ENCODE peak calls at places on chromosomes 16 and 17, in nine cellular contexts. W, J, P, Y, B, L, I, T and O are unnamed samples.

GRCh38 chr17:40485851-40486512 is 15.4 kb downstream of the TNS4 start:
- DNase-seq in I (no peak), L (peak), W (no peak), P (no peak), B (no peak), T (peak), Y (no peak), J (no peak), O (no peak)

GRCh38 chr16:21167360-21167759 is 8.9 kb downstream of the LDAF1 start:
- DNase-seq in L (peak), B (no peak), W (no peak), T (peak), P (no peak), I (no peak), J (no peak), Y (no peak), O (no peak)

GRCh38 chr16:85464342-85465305 is 148.5 kb upstream of the GSE1 start:
- DNase-seq in T (no peak), P (no peak), I (no peak), L (no peak), W (no peak), J (no peak), Y (no peak), B (no peak), O (no peak)

GRCh38 chr17:28717578-28718316 is at the start of gene RAB34:
- DNase-seq in B (no peak), T (peak), P (no peak), L (peak), J (peak), Y (peak), I (peak), W (peak), O (peak)

GRCh38 chr16:8958344-8958808 is 5.3 kb downstream of the USP7 start:
- DNase-seq in W (no peak), L (no peak), J (no peak), I (peak), P (no peak), B (peak), T (peak), Y (no peak), O (peak)

GRCh38 chr17:12744298-12744697 is 45.0 kb upstream of the ARHGAP44 start:
- DNase-seq in B (no peak), W (no peak), T (no peak), Y (peak), P (peak), J (no peak), I (no peak), L (no peak), O (no peak)

GRCh38 chr17:70525976-70526375 is 356.6 kb downstream of the KCNJ2 start:
- DNase-seq in W (no peak), T (no peak), B (no peak), J (no peak), L (no peak), I (no peak), P (no peak), Y (no peak), O (no peak)

GRCh38 chr17:12222392-12222791 is 201.7 kb downstream of the MAP2K4 start:
- DNase-seq in Y (no peak), W (no peak), B (no peak), P (no peak), J (no peak), I (no peak), L (no peak), T (no peak), O (no peak)

GRCh38 chr16:84042308-84042878 is at the start of gene SLC38A8:
- DNase-seq in L (no peak), Y (no peak), T (no peak), B (no peak), J (no peak), I (no peak), P (no peak), W (no peak), O (no peak)

GRCh38 chr17:60971515-60972369 is 294.1 kb downstream of the BCAS3 start:
- DNase-seq in Y (no peak), T (peak), L (peak), P (peak), I (peak), J (peak), B (peak), W (peak), O (no peak)

GRCh38 chr17:72886622-72887021 is 205.9 kb downstream of the SLC39A11 start:
- DNase-seq in P (no peak), Y (no peak), T (no peak), I (no peak), L (no peak), B (no peak), J (no peak), W (no peak), O (no peak)

DNA sequence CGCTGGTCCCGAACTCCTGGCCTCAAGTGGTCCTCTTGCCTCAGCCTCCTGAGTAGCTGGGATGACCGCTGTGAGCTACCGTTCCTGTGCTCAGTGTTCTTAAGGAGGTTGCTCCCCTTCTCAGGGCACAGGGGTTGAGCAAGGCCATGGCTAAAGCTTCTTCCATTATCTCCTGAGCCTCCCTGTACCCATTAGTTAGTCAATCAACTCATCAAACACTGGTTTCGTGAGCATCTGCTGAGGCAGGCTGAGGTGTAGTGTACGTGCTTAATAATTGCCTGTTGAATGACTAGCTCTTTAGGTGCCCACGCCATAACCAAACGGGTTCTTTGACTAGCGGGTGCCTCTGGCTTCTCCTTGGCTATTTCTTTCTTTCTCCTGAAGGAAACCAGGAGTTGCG is 11.7 kb downstream of the SGCA start:
- DNase-seq in T (no peak), I (no peak), P (no peak), W (no peak), L (no peak), Y (no peak), J (no peak), B (no peak), O (no peak)
- TF ChIP-seq CTCF in T (no peak), I (no peak), P (no peak), W (no peak), L (no peak), Y (no peak), J (no peak), B (no peak), O (no peak)

DNA sequence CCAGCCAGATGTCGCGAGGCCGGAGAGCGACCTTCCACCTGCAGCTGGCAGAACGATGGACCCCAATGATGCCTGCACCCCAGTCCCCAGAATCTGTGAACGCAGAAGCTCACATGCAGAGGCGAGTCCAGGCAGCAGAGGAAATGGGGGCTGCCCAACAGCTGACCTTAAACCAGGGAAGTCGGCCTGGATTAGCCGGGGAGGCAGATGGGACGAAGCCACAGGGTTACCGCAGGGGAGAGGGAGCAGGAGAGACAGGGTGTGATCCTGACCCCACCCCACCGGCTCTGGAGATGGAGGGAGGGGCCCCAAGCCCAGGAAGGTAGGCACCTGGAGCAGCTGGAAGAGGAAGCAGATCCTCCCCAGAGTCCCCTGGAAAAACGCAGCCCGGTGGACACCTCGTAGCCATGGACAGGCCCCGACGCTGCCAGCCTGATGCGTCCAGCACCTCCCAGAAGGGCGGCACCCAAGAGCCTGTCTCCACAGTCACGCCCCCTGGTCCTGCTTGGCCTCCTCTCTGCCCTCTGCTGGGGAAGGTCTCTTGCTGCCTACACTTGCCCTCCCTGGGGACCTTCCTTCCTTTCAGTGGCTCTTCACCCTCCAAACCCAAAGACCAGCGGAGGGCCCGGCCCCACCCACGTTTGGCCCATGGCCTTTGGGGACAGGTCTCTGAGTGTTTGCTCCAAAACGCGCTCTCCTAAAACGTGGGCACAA is 37.3 kb downstream of the PIEZO1 start:
- DNase-seq in J (no peak), B (peak), Y (no peak), T (peak), L (peak), P (peak), I (no peak), W (no peak), O (no peak)
- TF ChIP-seq CTCF in J (no peak), B (peak), Y (peak), T (peak), L (peak), P (peak), I (peak), W (no peak), O (no peak)

GRCh38 chr16:71461686-71462648 is at the start of gene ZNF23:
- DNase-seq in T (peak), P (peak), W (peak), I (peak), B (peak), Y (peak), J (peak), L (peak), O (peak)
- TF ChIP-seq CTCF in T (no peak), P (no peak), W (no peak), I (no peak), B (peak), Y (no peak), J (no peak), L (no peak), O (no peak)

GRCh38 chr17:4743216-4743615 is 3.5 kb upstream of the CXCL16 start:
- DNase-seq in W (no peak), L (no peak), J (no peak), I (no peak), Y (no peak), T (no peak), B (no peak), P (no peak), O (no peak)

GRCh38 chr17:4743898-4744297 is 4.2 kb upstream of the CXCL16 start:
- DNase-seq in J (no peak), B (no peak), L (no peak), W (no peak), I (no peak), Y (no peak), T (no peak), P (no peak), O (no peak)

GRCh38 chr17:4747847-4748246 is 8.1 kb upstream of the CXCL16 start:
- DNase-seq in I (peak), W (no peak), Y (no peak), P (no peak), B (peak), J (no peak), T (no peak), L (no peak), O (no peak)

GRCh38 chr17:4742629-4743028 is 2.9 kb upstream of the CXCL16 start:
- DNase-seq in T (no peak), B (no peak), I (no peak), P (no peak), L (no peak), J (no peak), Y (no peak), W (no peak), O (no peak)

DNA sequence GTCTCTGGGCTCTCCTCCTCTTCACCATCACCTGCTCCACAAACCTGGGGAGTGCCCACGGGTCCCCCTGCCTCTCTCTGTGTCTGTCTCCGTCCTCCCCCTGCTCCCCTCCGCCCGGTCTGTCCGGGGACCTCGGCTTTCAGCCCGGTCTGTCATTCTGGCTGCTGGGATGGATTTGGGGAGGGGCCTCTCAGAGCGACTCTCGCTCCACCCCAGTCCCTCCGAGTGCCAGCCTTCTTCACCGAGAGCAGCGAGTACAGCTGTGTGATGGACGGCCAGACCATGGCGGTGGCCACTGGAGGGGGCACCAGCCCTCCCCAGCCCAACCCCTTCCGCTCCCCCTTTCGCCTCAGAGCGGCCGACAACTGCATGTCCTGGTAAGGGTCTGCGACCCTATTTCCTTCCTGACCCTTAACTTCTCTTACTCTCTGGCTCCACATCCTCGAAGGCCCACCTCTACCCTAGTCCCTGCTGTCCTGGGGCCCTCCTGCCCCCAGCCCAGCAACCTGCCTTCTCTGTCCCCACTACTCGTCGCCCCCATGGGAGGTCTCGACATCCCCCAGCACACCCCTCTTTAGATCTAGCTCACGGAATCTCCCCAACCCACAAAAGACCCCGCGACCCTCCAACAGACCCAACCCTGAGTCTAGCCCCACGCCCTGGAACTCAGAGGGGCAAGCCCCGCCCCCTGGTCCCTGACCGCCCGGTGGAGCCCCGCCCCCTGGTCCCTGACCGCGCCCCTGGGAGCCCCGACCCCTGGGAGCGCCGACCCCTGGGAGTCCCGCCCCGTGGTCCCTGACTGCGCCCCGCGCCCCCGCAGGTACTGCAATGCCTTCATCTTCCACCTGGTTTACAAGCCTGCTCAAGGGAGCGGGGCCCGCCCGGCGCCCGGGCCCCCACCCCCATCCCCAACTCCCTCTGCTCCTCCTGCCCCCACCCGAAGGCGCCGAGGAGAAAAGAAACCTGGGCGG is 5.6 kb upstream of the CXCL16 start:
- DNase-seq in W (no peak), P (no peak), B (no peak), T (no peak), I (no peak), J (peak), Y (no peak), L (no peak), O (no peak)
- TF ChIP-seq CTCF in W (no peak), P (no peak), B (no peak), T (no peak), I (no peak), J (no peak), Y (no peak), L (no peak), O (no peak)

GRCh38 chr17:56910509-56911235 is 3.2 kb downstream of the TRIM25 start:
- DNase-seq in T (no peak), P (no peak), W (no peak), B (no peak), J (no peak), I (no peak), Y (no peak), L (no peak), O (no peak)

GRCh38 chr17:56914641-56915263 is 903 bp upstream of the TRIM25 start:
- DNase-seq in T (peak), J (no peak), L (no peak), B (no peak), Y (no peak), P (no peak), I (no peak), W (no peak), O (no peak)

GRCh38 chr17:56913000-56913866 is 616 bp downstream of the TRIM25 start:
- DNase-seq in T (peak), P (peak), L (no peak), J (peak), I (peak), Y (peak), B (no peak), W (peak), O (no peak)

GRCh38 chr17:56913867-56914640 is at the start of gene TRIM25:
- DNase-seq in Y (peak), J (peak), B (peak), T (peak), I (peak), W (peak), P (peak), L (peak), O (peak)

GRCh38 chr17:56912105-56912999 is 1.5 kb downstream of the TRIM25 start:
- DNase-seq in P (no peak), I (peak), W (no peak), L (no peak), Y (peak), T (peak), J (no peak), B (no peak), O (no peak)
- TF ChIP-seq CTCF in P (no peak), I (no peak), W (no peak), L (no peak), Y (no peak), T (no peak), J (no peak), B (no peak), O (no peak)

GRCh38 chr16:89700100-89700648 is 1.3 kb downstream of the SPATA2L start:
- DNase-seq in Y (peak), L (peak), I (peak), T (peak), B (peak), P (peak), J (peak), W (peak), O (peak)

GRCh38 chr16:89705006-89705405 is 3.5 kb upstream of the SPATA2L start:
- DNase-seq in Y (no peak), P (no peak), W (no peak), L (no peak), T (no peak), J (no peak), B (no peak), I (no peak), O (no peak)

GRCh38 chr16:89704281-89704680 is 2.8 kb upstream of the SPATA2L start:
- DNase-seq in W (no peak), I (no peak), P (no peak), J (no peak), L (no peak), Y (no peak), T (no peak), B (no peak), O (no peak)

GRCh38 chr16:89700649-89701424 is 668 bp downstream of the SPATA2L start:
- DNase-seq in Y (no peak), T (peak), L (peak), P (peak), W (peak), B (peak), J (peak), I (peak), O (no peak)

DNA sequence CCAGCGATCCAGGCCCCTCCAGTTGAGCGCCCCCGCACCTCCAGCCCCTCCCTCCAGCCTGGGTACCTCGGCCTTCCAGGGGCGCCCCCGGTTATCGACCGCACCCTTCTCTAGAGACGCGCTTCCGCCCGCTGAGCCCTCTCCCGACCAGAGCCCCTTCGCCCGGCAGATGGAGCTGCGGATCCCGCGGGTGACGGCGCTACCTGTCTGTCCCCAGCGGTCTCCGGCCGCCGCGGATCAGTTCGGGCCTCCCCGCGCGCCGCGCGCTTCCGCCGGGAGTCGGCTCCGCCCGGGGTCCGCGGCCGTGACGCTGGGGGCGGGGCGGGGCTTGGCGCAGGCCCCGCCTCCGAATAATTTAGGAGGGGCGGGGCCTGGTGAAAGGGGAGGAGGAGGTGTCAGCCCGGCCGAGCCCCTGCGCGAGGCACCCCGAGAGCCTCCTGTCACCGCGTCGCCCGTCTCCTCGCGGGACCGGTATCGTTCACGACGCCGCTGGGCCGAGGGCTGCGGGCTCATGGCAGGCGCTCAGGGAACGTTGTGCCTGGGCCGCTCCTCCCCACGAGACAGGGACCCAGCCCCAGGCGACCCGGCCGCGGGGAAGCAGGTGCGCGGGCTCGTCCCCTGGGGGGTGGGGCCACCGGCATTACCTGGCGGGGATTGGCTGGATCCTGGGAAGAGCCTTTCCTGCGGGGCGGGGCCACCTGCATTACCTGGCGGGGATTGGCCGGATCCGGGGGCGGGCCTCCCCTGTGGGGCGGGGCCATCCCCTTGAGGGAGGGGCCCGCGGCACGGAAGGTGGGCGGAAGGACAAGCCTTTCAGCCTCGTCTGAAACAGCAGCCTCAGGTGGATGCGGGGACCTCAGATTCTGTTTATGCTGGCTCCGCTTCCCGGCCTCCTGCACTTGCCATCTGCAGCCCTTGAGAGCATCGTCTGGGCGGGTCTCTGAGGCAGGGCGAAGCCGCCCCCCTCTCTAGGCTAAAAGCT is at the start of gene SPATA2L:
- DNase-seq in W (peak), T (peak), I (peak), J (peak), Y (peak), B (peak), P (peak), L (peak), O (peak)
- TF ChIP-seq CTCF in W (no peak), T (no peak), I (no peak), J (no peak), Y (peak), B (peak), P (no peak), L (no peak), O (no peak)

DNA sequence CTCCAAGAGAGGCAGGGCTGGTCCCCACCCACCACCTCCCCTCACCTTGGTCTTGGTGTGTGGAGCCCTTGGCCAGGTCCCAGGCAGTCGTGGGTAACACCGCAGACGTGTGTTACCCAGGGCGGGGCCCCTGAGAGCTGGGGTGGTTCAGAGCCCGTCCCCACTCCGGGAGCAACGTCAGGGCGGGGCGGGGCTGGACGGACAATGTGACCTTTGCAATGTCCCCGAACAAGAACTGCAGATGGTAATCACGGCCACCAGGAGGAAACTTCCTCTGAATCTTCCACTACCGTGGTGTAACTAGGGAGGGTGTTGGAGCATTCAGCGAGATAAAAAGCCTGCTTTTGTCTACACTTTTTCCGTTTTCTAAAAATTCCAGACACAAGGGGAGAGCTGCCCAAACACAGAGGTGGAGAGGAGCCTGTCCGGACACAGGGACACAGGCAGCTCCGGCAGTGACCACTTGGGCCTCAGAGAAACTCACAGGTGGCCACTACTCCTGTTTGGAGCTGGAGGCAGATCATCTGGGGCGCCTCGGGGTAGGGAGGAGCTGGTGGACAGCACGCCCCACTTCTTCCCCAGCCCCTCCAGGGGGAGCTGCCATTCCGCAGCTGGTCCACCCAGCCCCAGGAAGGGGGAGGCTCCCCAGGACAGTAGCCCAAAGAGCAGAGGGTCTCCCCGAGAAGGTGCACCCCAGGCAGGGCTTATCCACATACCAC is 14.2 kb upstream of the SLC38A10 start:
- DNase-seq in L (peak), I (peak), J (peak), W (peak), P (peak), B (peak), Y (peak), T (peak), O (peak)
- TF ChIP-seq CTCF in L (peak), I (peak), J (peak), W (peak), P (peak), B (peak), Y (peak), T (peak), O (no peak)